ENCODE peak calls at places on chromosome 4, in seven cellular contexts. One of them, this sample, is unnamed.

GRCh38 chr4:80184053-80184790 is 13.1 kb upstream of the PRDM8 start:
- DNase-seq in lower lobe of right lung: peak; percentile 89
- DNase-seq in nephron progenitor cell: peak; percentile 93
- DNase-seq in CD8-positive, alpha-beta memory T cell: peak; percentile 89
- DNase-seq in mammary epithelial cell: peak; percentile 76
- DNase-seq in A549: peak; percentile 52
- DNase-seq in germinal center: peak; percentile 83
- DNase-seq in this sample: peak; percentile 87

GRCh38 chr4:153684182-153685073 is at the start of gene TLR2:
- DNase-seq in lower lobe of right lung: peak; percentile 93
- DNase-seq in nephron progenitor cell: peak; percentile 60
- DNase-seq in CD8-positive, alpha-beta memory T cell: peak; percentile 40
- DNase-seq in mammary epithelial cell: peak; percentile 59
- DNase-seq in A549: no peak
- DNase-seq in germinal center: peak; percentile 81
- DNase-seq in this sample: peak; percentile 37

GRCh38 chr4:122534776-122535175 is 78.3 kb upstream of the IL2 start:
- DNase-seq in lower lobe of right lung: no peak
- DNase-seq in nephron progenitor cell: no peak
- DNase-seq in CD8-positive, alpha-beta memory T cell: no peak
- DNase-seq in mammary epithelial cell: no peak
- DNase-seq in A549: no peak
- DNase-seq in germinal center: no peak
- DNase-seq in this sample: no peak

GRCh38 chr4:8081171-8081570 is 77.4 kb downstream of the ABLIM2 start:
- DNase-seq in lower lobe of right lung: peak; percentile 36
- DNase-seq in nephron progenitor cell: no peak
- DNase-seq in CD8-positive, alpha-beta memory T cell: no peak
- DNase-seq in mammary epithelial cell: no peak
- DNase-seq in A549: no peak
- DNase-seq in germinal center: no peak
- DNase-seq in this sample: no peak

GRCh38 chr4:123904882-123905281 is 508.3 kb downstream of the SPRY1 start:
- DNase-seq in lower lobe of right lung: no peak
- DNase-seq in nephron progenitor cell: no peak
- DNase-seq in CD8-positive, alpha-beta memory T cell: no peak
- DNase-seq in mammary epithelial cell: no peak
- DNase-seq in A549: no peak
- DNase-seq in germinal center: no peak
- DNase-seq in this sample: no peak

GRCh38 chr4:2354760-2355159 is 63.7 kb downstream of the ZFYVE28 start:
- DNase-seq in lower lobe of right lung: peak; percentile 43
- DNase-seq in nephron progenitor cell: no peak
- DNase-seq in CD8-positive, alpha-beta memory T cell: no peak
- DNase-seq in mammary epithelial cell: no peak
- DNase-seq in A549: no peak
- DNase-seq in germinal center: no peak
- DNase-seq in this sample: peak; percentile 37

GRCh38 chr4:41718907-41719306 is 29.6 kb downstream of the PHOX2B start:
- DNase-seq in lower lobe of right lung: no peak
- DNase-seq in nephron progenitor cell: no peak
- DNase-seq in CD8-positive, alpha-beta memory T cell: no peak
- DNase-seq in mammary epithelial cell: peak; percentile 30
- DNase-seq in A549: no peak
- DNase-seq in germinal center: no peak
- DNase-seq in this sample: no peak

GRCh38 chr4:101304916-101305315 is 42.4 kb downstream of the PPP3CA start:
- DNase-seq in lower lobe of right lung: no peak
- DNase-seq in nephron progenitor cell: no peak
- DNase-seq in CD8-positive, alpha-beta memory T cell: no peak
- DNase-seq in mammary epithelial cell: peak; percentile 59
- DNase-seq in A549: no peak
- DNase-seq in germinal center: no peak
- DNase-seq in this sample: no peak

GRCh38 chr4:38242110-38242509 is 281.9 kb downstream of the PTTG2 start:
- DNase-seq in lower lobe of right lung: no peak
- DNase-seq in nephron progenitor cell: no peak
- DNase-seq in CD8-positive, alpha-beta memory T cell: no peak
- DNase-seq in mammary epithelial cell: no peak
- DNase-seq in A549: no peak
- DNase-seq in germinal center: no peak
- DNase-seq in this sample: no peak

GRCh38 chr4:71415491-71415890 is 76.7 kb downstream of the SLC4A4 start:
- DNase-seq in lower lobe of right lung: no peak
- DNase-seq in nephron progenitor cell: no peak
- DNase-seq in CD8-positive, alpha-beta memory T cell: no peak
- DNase-seq in mammary epithelial cell: no peak
- DNase-seq in A549: no peak
- DNase-seq in germinal center: no peak
- DNase-seq in this sample: no peak

GRCh38 chr4:56048621-56049427 is 100.1 kb downstream of the CEP135 start:
- DNase-seq in lower lobe of right lung: no peak
- DNase-seq in nephron progenitor cell: peak; percentile 82
- DNase-seq in CD8-positive, alpha-beta memory T cell: no peak
- DNase-seq in mammary epithelial cell: peak; percentile 31
- DNase-seq in A549: peak; percentile 45
- DNase-seq in germinal center: peak; percentile 77
- DNase-seq in this sample: peak; percentile 53

GRCh38 chr4:142696334-142697122 is 149.6 kb downstream of the INPP4B start:
- DNase-seq in lower lobe of right lung: no peak
- DNase-seq in nephron progenitor cell: no peak
- DNase-seq in CD8-positive, alpha-beta memory T cell: no peak
- DNase-seq in mammary epithelial cell: no peak
- DNase-seq in A549: no peak
- DNase-seq in germinal center: no peak
- DNase-seq in this sample: no peak

GRCh38 chr4:738781-739280 is 33.2 kb downstream of the PCGF3 start:
- DNase-seq in lower lobe of right lung: no peak
- DNase-seq in nephron progenitor cell: no peak
- DNase-seq in CD8-positive, alpha-beta memory T cell: no peak
- DNase-seq in mammary epithelial cell: no peak
- DNase-seq in A549: no peak
- DNase-seq in germinal center: no peak
- DNase-seq in this sample: no peak

GRCh38 chr4:74754218-74754617 is 40.1 kb downstream of the BTC start:
- DNase-seq in lower lobe of right lung: no peak
- DNase-seq in nephron progenitor cell: no peak
- DNase-seq in CD8-positive, alpha-beta memory T cell: no peak
- DNase-seq in mammary epithelial cell: no peak
- DNase-seq in A549: no peak
- DNase-seq in germinal center: peak; percentile 10
- DNase-seq in this sample: no peak

GRCh38 chr4:76987153-76987562 is 37.6 kb downstream of the SEPTIN11 start:
- DNase-seq in lower lobe of right lung: no peak
- DNase-seq in nephron progenitor cell: no peak
- DNase-seq in CD8-positive, alpha-beta memory T cell: no peak
- DNase-seq in mammary epithelial cell: no peak
- DNase-seq in A549: no peak
- DNase-seq in germinal center: no peak
- DNase-seq in this sample: no peak

GRCh38 chr4:25775166-25775565 is 87.6 kb downstream of the SEL1L3 start:
- DNase-seq in lower lobe of right lung: no peak
- DNase-seq in nephron progenitor cell: no peak
- DNase-seq in CD8-positive, alpha-beta memory T cell: no peak
- DNase-seq in mammary epithelial cell: no peak
- DNase-seq in A549: no peak
- DNase-seq in germinal center: no peak
- DNase-seq in this sample: no peak

GRCh38 chr4:48254381-48255072 is 15.1 kb downstream of the TEC start:
- DNase-seq in lower lobe of right lung: no peak
- DNase-seq in nephron progenitor cell: no peak
- DNase-seq in CD8-positive, alpha-beta memory T cell: no peak
- DNase-seq in mammary epithelial cell: peak; percentile 31
- DNase-seq in A549: no peak
- DNase-seq in germinal center: no peak
- DNase-seq in this sample: no peak

GRCh38 chr4:94591289-94591688 is 139.5 kb downstream of the PDLIM5 start:
- DNase-seq in lower lobe of right lung: no peak
- DNase-seq in nephron progenitor cell: no peak
- DNase-seq in CD8-positive, alpha-beta memory T cell: no peak
- DNase-seq in mammary epithelial cell: no peak
- DNase-seq in A549: no peak
- DNase-seq in germinal center: no peak
- DNase-seq in this sample: no peak

GRCh38 chr4:113502476-113502875 is 259.1 kb downstream of the CAMK2D start:
- DNase-seq in lower lobe of right lung: no peak
- DNase-seq in nephron progenitor cell: no peak
- DNase-seq in CD8-positive, alpha-beta memory T cell: no peak
- DNase-seq in mammary epithelial cell: peak; percentile 91
- DNase-seq in A549: no peak
- DNase-seq in germinal center: no peak
- DNase-seq in this sample: no peak

GRCh38 chr4:76956961-76957738 is 7.6 kb downstream of the SEPTIN11 start:
- DNase-seq in lower lobe of right lung: no peak
- DNase-seq in nephron progenitor cell: no peak
- DNase-seq in CD8-positive, alpha-beta memory T cell: no peak
- DNase-seq in mammary epithelial cell: no peak
- DNase-seq in A549: no peak
- DNase-seq in germinal center: no peak
- DNase-seq in this sample: no peak

GRCh38 chr4:24063771-24064170 is 173.9 kb upstream of the PPARGC1A start:
- DNase-seq in lower lobe of right lung: no peak
- DNase-seq in nephron progenitor cell: no peak
- DNase-seq in CD8-positive, alpha-beta memory T cell: no peak
- DNase-seq in mammary epithelial cell: no peak
- DNase-seq in A549: no peak
- DNase-seq in germinal center: no peak
- DNase-seq in this sample: no peak